ENCODE peak calls at places on chromosomes 4 and X, in eight cellular contexts. U, E, A, H, N, B, R and L are unnamed samples.

GRCh38 chr4:67080158-67080557 is 465.1 kb downstream of the CENPC start:
- DNase-seq in U (no peak), E (no peak), A (no peak), H (no peak), N (no peak), B (no peak), R (no peak), L (no peak)

GRCh38 chr4:174423257-174423944 is 98.9 kb downstream of the HPGD start:
- DNase-seq in U (peak), E (no peak), A (no peak), H (no peak), N (no peak), B (peak), R (no peak), L (peak)

GRCh38 chr4:168409089-168409801 is 71.0 kb downstream of the DDX60L start:
- DNase-seq in U (peak), E (no peak), A (no peak), H (no peak), N (no peak), B (no peak), R (no peak), L (no peak)

GRCh38 chrX:139795196-139795595 is 87.2 kb upstream of the MCF2 start:
- DNase-seq in U (no peak), E (no peak), A (no peak), H (no peak), N (no peak), B (no peak), R (no peak), L (no peak)

GRCh38 chr4:169244210-169244609 is 26.5 kb downstream of the SH3RF1 start:
- DNase-seq in U (no peak), E (no peak), A (no peak), H (no peak), N (no peak), B (no peak), R (no peak), L (no peak)

GRCh38 chr4:56466910-56467283 is 520 bp upstream of the SRP72 start:
- DNase-seq in U (no peak), E (no peak), A (no peak), H (no peak), N (no peak), B (no peak), R (no peak), L (no peak)

GRCh38 chr4:88960576-88960975 is 96.4 kb downstream of the FAM13A start:
- DNase-seq in U (no peak), E (no peak), A (no peak), H (no peak), N (no peak), B (no peak), R (no peak), L (no peak)

GRCh38 chr4:169756971-169757574 is 671 bp downstream of the HPF1 start:
- DNase-seq in U (no peak), E (no peak), A (no peak), H (no peak), N (no peak), B (no peak), R (no peak), L (no peak)

GRCh38 chrX:1394731-1395501 is 3.0 kb upstream of the SLC25A6 start:
- DNase-seq in U (no peak), E (peak), A (peak), H (peak), N (no peak), B (no peak), R (no peak), L (no peak)

GRCh38 chrX:28920141-28920540 is 332.9 kb downstream of the IL1RAPL1 start:
- DNase-seq in U (no peak), E (no peak), A (no peak), H (no peak), N (no peak), B (no peak), R (no peak), L (no peak)

DNA sequence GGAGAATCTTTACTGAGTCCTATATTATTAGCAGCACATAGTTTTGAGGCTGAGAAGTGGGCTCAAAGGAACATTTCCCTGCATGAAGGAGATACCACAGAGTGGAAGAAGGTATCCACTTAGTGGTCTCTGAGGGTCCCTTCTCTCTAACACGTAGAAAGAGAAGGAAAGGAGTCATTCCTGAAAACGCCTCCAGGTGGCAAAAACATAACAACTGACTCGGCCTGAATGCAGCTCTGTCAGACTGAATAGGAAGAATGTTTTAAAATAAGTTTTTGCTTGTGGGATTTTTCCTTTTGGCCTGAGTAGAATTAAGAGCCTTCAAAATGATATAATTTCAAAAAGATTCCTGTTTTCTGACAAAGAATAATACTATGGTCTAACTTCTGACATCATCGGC is 23.3 kb downstream of the RPGR start:
- DNase-seq in U (peak), E (no peak), A (no peak), H (no peak), N (no peak), B (no peak), R (no peak), L (no peak)
- TF ChIP-seq CTCF in U (peak), E (no peak), A (no peak), H (no peak), N (peak), B (peak), R (peak), L (peak)

GRCh38 chr4:86592553-86593249 is 1.4 kb upstream of the PTPN13 start:
- DNase-seq in U (peak), E (no peak), A (no peak), H (no peak), N (no peak), B (no peak), R (no peak), L (no peak)

GRCh38 chr4:86596802-86597201 is 2.7 kb downstream of the PTPN13 start:
- DNase-seq in U (peak), E (no peak), A (no peak), H (no peak), N (no peak), B (no peak), R (no peak), L (no peak)

GRCh38 chr4:86593726-86594558 is at the start of gene PTPN13:
- DNase-seq in U (peak), E (peak), A (peak), H (peak), N (peak), B (peak), R (peak), L (peak)

GRCh38 chr4:86595426-86595805 is 1.3 kb downstream of the PTPN13 start:
- DNase-seq in U (no peak), E (peak), A (no peak), H (no peak), N (no peak), B (no peak), R (no peak), L (no peak)

GRCh38 chr4:86594559-86595425 is 677 bp downstream of the PTPN13 start:
- DNase-seq in U (peak), E (peak), A (peak), H (peak), N (peak), B (peak), R (no peak), L (peak)
- TF ChIP-seq CTCF in U (peak), E (no peak), A (no peak), H (no peak), N (peak), B (peak), R (peak), L (no peak)

GRCh38 chr4:7214359-7214758 is 22.0 kb downstream of the SORCS2 start:
- DNase-seq in U (no peak), E (no peak), A (no peak), H (peak), N (no peak), B (no peak), R (no peak), L (no peak)
- TF ChIP-seq CTCF in U (no peak), E (no peak), A (no peak), H (no peak), N (no peak), B (no peak), R (no peak), L (no peak)

DNA sequence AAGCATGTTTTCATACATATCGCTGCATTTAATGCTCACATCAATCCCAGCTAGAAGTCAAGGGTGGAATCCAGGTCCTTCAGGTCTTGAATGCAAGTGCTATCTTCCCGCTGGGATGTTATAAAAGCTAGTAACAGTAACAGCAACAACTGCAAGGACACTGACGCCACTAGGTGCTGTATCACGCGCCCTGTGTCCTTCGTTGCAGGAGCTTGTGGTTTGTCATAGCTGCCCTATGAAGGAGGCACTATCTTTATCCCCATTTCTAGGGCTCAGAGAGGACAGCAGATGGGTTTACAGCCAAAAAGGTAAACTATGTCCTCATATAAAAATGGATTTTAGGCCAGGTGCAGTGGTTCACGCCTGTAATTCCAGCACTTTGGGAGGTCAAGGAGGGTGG is 202.9 kb downstream of the NSUN7 start:
- DNase-seq in U (no peak), E (no peak), A (no peak), H (no peak), N (no peak), B (no peak), R (no peak), L (no peak)
- TF ChIP-seq CTCF in U (no peak), E (no peak), A (no peak), H (no peak), N (no peak), B (no peak), R (no peak), L (no peak)

GRCh38 chrX:135544338-135544948 is 24.0 kb downstream of the INTS6L start:
- DNase-seq in U (no peak), E (no peak), A (no peak), H (no peak), N (no peak), B (no peak), R (no peak), L (no peak)
- TF ChIP-seq CTCF in U (no peak), E (no peak), A (no peak), H (no peak), N (no peak), B (no peak), R (no peak), L (no peak)